ENCODE peak calls at places on chromosomes 4 and X, in nine cellular contexts. K is PC-9, P is WTC11, T is astrocyte of the cerebellum, W is brain microvascular endothelial cell, H is tibial artery, Z is lung, U is A549, L is psoas muscle. B is an unnamed sample.

GRCh38 chr4:83013420-83013867 is 2.8 kb upstream of the LIN54 start:
- DNase-seq in K (no peak), P (no peak), T (no peak), W (no peak), H (no peak), Z (no peak), U (no peak), L (no peak), B (no peak)

GRCh38 chrX:43870011-43870410 is 12.2 kb downstream of the MAOB start:
- DNase-seq in K (no peak), P (no peak), T (no peak), W (no peak), H (no peak), Z (no peak), U (no peak), L (no peak), B (no peak)

GRCh38 chr4:179110356-179110755 is 1668.1 kb upstream of the AGA start:
- DNase-seq in K (peak), P (no peak), T (peak), W (peak), H (no peak), Z (no peak), U (peak), L (no peak), B (no peak)

GRCh38 chr4:90586799-90587198 is 459.6 kb downstream of the CCSER1 start:
- DNase-seq in K (no peak), P (no peak), T (no peak), W (no peak), H (no peak), Z (no peak), U (no peak), L (no peak), B (no peak)

GRCh38 chrX:78199851-78200250 is 60.4 kb upstream of the TAF9B start:
- DNase-seq in K (peak), P (no peak), T (no peak), W (peak), H (no peak), Z (no peak), U (peak), L (no peak), B (no peak)

GRCh38 chr4:139762715-139763114 is 97.1 kb downstream of the MGST2 start:
- DNase-seq in K (no peak), P (no peak), T (no peak), W (no peak), H (no peak), Z (no peak), U (no peak), L (no peak), B (no peak)

GRCh38 chrX:51461053-51462050 is 35.0 kb downstream of the NUDT11 start:
- DNase-seq in K (no peak), P (peak), T (peak), W (peak), H (no peak), Z (no peak), U (peak), L (no peak), B (no peak)

GRCh38 chr4:165151734-165152133 is 39.1 kb upstream of the TMEM192 start:
- DNase-seq in K (no peak), P (no peak), T (no peak), W (no peak), H (no peak), Z (no peak), U (no peak), L (no peak), B (no peak)

GRCh38 chrX:24266996-24267395 is 46.9 kb downstream of the SUPT20HL2 start:
- DNase-seq in K (no peak), P (no peak), T (no peak), W (peak), H (no peak), Z (no peak), U (peak), L (no peak), B (no peak)

GRCh38 chr4:7045553-7045952 is 2.4 kb downstream of the TADA2B start:
- DNase-seq in K (no peak), P (no peak), T (no peak), W (no peak), H (no peak), Z (no peak), U (no peak), L (no peak), B (no peak)

GRCh38 chrX:16771483-16772398 is 14.5 kb upstream of the TXLNG start:
- DNase-seq in K (peak), P (peak), T (peak), W (peak), H (no peak), Z (no peak), U (peak), L (no peak), B (no peak)

GRCh38 chr4:110618091-110619000 is 4.5 kb downstream of the PITX2 start:
- DNase-seq in K (no peak), P (peak), T (no peak), W (no peak), H (no peak), Z (no peak), U (no peak), L (peak), B (no peak)

GRCh38 chrX:114582698-114583395 is 1.0 kb upstream of the HTR2C start:
- DNase-seq in K (no peak), P (peak), T (no peak), W (no peak), H (no peak), Z (no peak), U (no peak), L (no peak), B (no peak)

GRCh38 chrX:26925088-26925487 is 538.1 kb downstream of the PPP4R3C start:
- DNase-seq in K (no peak), P (no peak), T (no peak), W (no peak), H (no peak), Z (no peak), U (no peak), L (no peak), B (no peak)

GRCh38 chr4:46389301-46389761 is 597 bp downstream of the GABRA2 start:
- DNase-seq in K (no peak), P (peak), T (no peak), W (no peak), H (no peak), Z (no peak), U (no peak), L (no peak), B (no peak)

GRCh38 chr4:28973591-28974350 is 1746.4 kb upstream of the PCDH7 start:
- DNase-seq in K (no peak), P (no peak), T (no peak), W (peak), H (no peak), Z (no peak), U (no peak), L (no peak), B (no peak)

GRCh38 chr4:26475716-26476115 is 14.6 kb downstream of the CCKAR start:
- DNase-seq in K (no peak), P (no peak), T (no peak), W (no peak), H (no peak), Z (no peak), U (no peak), L (no peak), B (no peak)

GRCh38 chr4:5361968-5362367 is 310.7 kb downstream of the STK32B start:
- DNase-seq in K (no peak), P (no peak), T (no peak), W (no peak), H (no peak), Z (no peak), U (no peak), L (no peak), B (no peak)

GRCh38 chr4:98706200-98706813 is 47.9 kb upstream of the TSPAN5 start:
- DNase-seq in K (no peak), P (no peak), T (no peak), W (no peak), H (no peak), Z (no peak), U (no peak), L (no peak), B (no peak)

GRCh38 chr4:84401669-84402068 is 97.4 kb downstream of the NKX6-1 start:
- DNase-seq in K (no peak), P (no peak), T (no peak), W (no peak), H (no peak), Z (no peak), U (peak), L (no peak), B (no peak)

GRCh38 chr4:176406736-176407135 is 87.0 kb downstream of the SPCS3 start:
- DNase-seq in K (no peak), P (no peak), T (no peak), W (no peak), H (no peak), Z (no peak), U (no peak), L (no peak), B (no peak)

GRCh38 chr4:163251204-163251603 is 81.2 kb downstream of the NPY1R start:
- DNase-seq in K (no peak), P (no peak), T (no peak), W (no peak), H (no peak), Z (no peak), U (peak), L (no peak), B (no peak)

GRCh38 chr4:53889335-53890084 is 174.9 kb downstream of the CHIC2 start:
- DNase-seq in K (no peak), P (no peak), T (no peak), W (no peak), H (no peak), Z (no peak), U (no peak), L (no peak), B (no peak)

GRCh38 chr4:104385713-104386112 is 109.0 kb downstream of the CXXC4 start:
- DNase-seq in K (no peak), P (no peak), T (no peak), W (no peak), H (no peak), Z (no peak), U (no peak), L (no peak), B (no peak)

GRCh38 chr4:104382961-104383360 is 111.7 kb downstream of the CXXC4 start:
- DNase-seq in K (no peak), P (no peak), T (no peak), W (no peak), H (no peak), Z (no peak), U (no peak), L (no peak), B (no peak)

DNA sequence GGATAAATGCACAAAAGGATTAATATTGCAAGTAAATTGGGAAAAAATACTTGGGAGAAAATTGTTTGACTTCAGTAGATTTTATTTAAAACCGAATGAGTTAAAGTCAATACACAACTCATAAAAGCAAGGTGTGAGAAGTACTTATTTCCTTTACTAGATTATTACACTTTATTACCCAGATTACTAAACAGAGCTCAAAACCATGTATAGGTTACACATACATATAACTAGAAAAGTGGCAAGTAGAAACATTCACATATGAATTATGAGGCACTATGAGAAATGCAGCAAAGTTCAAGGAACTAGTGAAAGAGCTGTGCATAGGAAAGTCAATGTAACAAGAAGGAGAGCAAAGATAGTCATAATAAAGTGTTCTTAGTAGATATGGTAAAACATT is 113.0 kb downstream of the CXXC4 start:
- DNase-seq in K (no peak), P (no peak), T (no peak), W (no peak), H (no peak), Z (no peak), U (no peak), L (no peak), B (no peak)
- TF ChIP-seq CTCF in K (no peak), P (no peak), T (no peak), W (no peak), H (no peak), Z (no peak), U (no peak), L (no peak), B (no peak)

DNA sequence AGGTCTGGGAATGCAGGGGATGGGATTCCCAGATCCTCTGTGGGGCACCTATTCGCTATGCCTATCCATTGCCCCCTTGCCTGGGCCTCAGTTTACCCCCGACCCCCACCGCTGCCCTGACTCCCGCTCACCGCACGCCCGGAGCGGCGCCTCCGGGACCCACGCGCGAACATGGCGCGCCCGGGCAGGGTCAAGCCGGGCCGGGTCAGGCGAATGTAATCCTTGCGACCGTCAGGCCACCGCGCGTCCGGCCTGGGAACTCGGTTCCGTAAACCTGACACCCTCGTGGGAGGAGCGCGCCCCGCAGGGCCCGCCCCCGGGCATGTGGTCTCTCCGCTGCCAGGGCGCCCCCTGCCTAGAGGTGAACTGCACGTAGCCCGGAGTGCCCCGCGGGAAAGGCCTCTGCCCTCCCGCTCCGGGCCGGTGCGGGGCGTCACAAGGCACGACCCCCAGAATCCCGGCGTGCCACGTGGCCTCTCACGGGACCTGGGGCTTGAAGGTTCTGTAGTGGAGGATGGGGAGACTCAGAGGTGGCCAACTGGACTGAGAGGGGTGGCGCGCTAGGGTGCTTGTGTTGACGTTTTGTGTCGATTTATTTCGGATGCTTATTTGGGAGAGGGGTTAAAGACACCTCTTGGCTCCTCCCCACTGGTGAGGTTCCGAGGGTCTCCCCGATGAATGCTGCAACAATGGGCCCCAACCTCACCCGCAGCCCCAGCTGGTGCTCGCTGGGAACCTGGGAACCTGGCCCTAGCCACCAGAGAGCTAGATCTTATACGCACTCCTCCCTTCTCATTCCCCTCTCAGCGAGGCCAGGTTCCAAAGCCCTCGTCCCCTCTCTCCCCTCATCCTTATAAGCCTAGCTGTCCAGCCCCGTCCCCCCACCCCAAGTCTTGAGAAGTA is at the start of gene PRICKLE3:
- DNase-seq in K (no peak), P (peak), T (no peak), W (peak), H (peak), Z (peak), U (peak), L (peak), B (peak)
- TF ChIP-seq CTCF in K (no peak), P (no peak), T (no peak), W (peak), H (no peak), Z (peak), U (peak), L (peak), B (no peak)

GRCh38 chrX:135572436-135572835 is 52.0 kb downstream of the INTS6L start:
- DNase-seq in K (no peak), P (no peak), T (no peak), W (no peak), H (no peak), Z (no peak), U (no peak), L (no peak), B (no peak)
- TF ChIP-seq CTCF in K (peak), P (no peak), T (peak), W (peak), H (peak), Z (no peak), U (peak), L (peak), B (no peak)

GRCh38 chr4:8427262-8427661 is 13.3 kb downstream of the ACOX3 start:
- DNase-seq in K (no peak), P (no peak), T (no peak), W (no peak), H (no peak), Z (no peak), U (no peak), L (no peak), B (no peak)

GRCh38 chr4:8433181-8433580 is 7.3 kb downstream of the ACOX3 start:
- DNase-seq in K (no peak), P (no peak), T (no peak), W (no peak), H (no peak), Z (no peak), U (no peak), L (no peak), B (no peak)

GRCh38 chr4:8431553-8431952 is 9.0 kb downstream of the ACOX3 start:
- DNase-seq in K (no peak), P (no peak), T (no peak), W (no peak), H (no peak), Z (no peak), U (no peak), L (no peak), B (no peak)

GRCh38 chr4:8427761-8428287 is 12.7 kb downstream of the ACOX3 start:
- DNase-seq in K (no peak), P (no peak), T (no peak), W (peak), H (peak), Z (peak), U (no peak), L (no peak), B (peak)

GRCh38 chr4:8428288-8429097 is 12.0 kb downstream of the ACOX3 start:
- DNase-seq in K (peak), P (peak), T (peak), W (peak), H (peak), Z (peak), U (peak), L (peak), B (peak)
- TF ChIP-seq CTCF in K (peak), P (no peak), T (peak), W (peak), H (no peak), Z (no peak), U (peak), L (peak), B (no peak)

DNA sequence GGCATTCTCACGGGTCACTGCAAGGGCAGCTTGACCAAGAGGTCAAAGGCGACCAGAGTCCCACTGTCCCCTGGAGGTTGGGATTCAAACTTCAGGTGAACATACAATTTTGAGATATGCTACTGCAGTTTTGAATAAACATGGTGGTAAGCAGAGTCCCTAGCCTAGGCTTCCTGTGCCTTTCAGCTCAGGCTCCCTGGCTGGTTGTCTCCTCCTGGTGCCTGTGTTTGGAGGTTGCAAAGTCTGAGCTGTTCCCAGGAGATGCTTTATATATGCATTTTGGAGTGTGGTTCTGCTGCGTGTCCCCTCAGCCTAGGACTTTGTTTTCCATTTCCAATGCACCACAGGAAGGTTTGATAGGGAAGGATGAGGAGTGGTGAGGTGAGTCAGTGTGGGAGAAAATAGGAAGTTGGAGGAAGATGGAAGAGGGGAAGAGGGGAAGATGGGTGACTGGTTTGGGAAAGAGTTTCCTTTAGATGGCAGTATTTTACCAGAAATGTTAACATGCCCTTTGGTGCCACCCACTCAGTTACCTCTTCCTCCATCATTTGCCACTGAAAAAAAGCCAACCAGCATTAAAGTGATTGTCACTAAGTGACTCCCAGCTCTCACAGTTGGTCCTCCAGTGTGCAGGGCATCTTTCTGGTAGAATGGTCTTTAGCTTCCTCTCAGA is 211.7 kb upstream of the AGTR2 start:
- DNase-seq in K (no peak), P (no peak), T (no peak), W (no peak), H (no peak), Z (no peak), U (no peak), L (no peak), B (no peak)
- TF ChIP-seq CTCF in K (peak), P (no peak), T (no peak), W (no peak), H (no peak), Z (no peak), U (no peak), L (no peak), B (no peak)

GRCh38 chr4:159608434-159608833 is 505.6 kb downstream of the RAPGEF2 start:
- DNase-seq in K (peak), P (no peak), T (peak), W (no peak), H (no peak), Z (no peak), U (no peak), L (no peak), B (no peak)
- TF ChIP-seq CTCF in K (peak), P (no peak), T (peak), W (no peak), H (no peak), Z (no peak), U (no peak), L (no peak), B (no peak)

DNA sequence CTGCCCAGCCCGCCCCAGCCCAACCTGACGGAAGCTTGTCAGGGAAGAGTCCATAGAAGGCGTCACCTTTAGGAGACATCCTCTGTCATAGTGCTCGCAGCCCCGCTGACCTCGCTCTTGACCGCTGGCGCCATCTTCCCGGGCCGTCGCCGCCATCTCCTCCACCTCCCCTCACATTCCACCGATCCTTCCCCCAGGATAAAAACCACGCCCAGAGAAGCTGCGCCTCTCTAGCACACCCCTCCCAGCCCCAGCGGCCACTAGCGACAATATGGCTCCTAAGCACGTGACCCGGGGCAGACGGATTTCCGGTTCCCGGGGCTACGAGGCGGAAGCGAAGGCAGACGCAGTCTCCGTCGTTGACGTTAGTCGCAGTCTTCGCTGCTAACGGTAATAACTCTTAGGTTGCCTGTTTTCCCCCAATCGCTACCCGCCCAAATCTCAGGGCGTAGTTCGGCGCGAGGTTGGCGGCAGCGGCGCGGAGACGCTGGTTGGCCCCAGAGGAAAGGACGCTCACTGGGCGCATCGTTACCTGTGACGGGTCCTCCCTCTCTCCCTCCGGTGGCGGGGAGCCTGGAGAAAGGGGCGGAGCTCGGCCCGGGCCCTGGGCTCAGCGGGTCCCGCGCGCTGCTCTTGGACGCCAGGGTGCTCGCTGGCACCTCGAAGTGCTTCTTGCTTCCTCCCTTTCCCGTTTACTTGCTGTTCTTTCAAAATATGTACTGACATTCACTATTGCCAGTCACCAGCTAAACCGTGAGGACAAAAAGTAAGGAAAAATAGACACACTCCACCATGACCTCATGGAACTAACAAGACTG is at the start of the genes RCHY1 and THAP6:
- DNase-seq in K (peak), P (peak), T (peak), W (peak), H (peak), Z (peak), U (peak), L (peak), B (peak)
- TF ChIP-seq CTCF in K (no peak), P (no peak), T (no peak), W (peak), H (no peak), Z (no peak), U (no peak), L (no peak), B (no peak)

GRCh38 chr4:189124149-189124758 is 816.4 kb upstream of the FRG1 start:
- DNase-seq in K (no peak), P (peak), T (peak), W (peak), H (no peak), Z (no peak), U (peak), L (no peak), B (no peak)
- TF ChIP-seq CTCF in K (peak), P (no peak), T (peak), W (peak), H (peak), Z (peak), U (peak), L (peak), B (no peak)

GRCh38 chrX:54894159-54894558 is 26.5 kb upstream of the TRO start:
- DNase-seq in K (no peak), P (no peak), T (no peak), W (no peak), H (no peak), Z (no peak), U (no peak), L (no peak), B (no peak)

GRCh38 chrX:54885740-54886139 is 34.9 kb upstream of the TRO start:
- DNase-seq in K (no peak), P (no peak), T (no peak), W (no peak), H (no peak), Z (no peak), U (no peak), L (no peak), B (no peak)

GRCh38 chrX:54891573-54891972 is 29.1 kb upstream of the TRO start:
- DNase-seq in K (no peak), P (no peak), T (no peak), W (peak), H (no peak), Z (no peak), U (peak), L (no peak), B (no peak)
- TF ChIP-seq CTCF in K (peak), P (no peak), T (peak), W (peak), H (no peak), Z (no peak), U (peak), L (peak), B (no peak)

B was measured in lower leg skin.